ENCODE peak calls at places on chromosomes 2 and 18, in six cellular contexts. W is sigmoid colon; M is Peyer's patch; E is HCT116; L is cardiac muscle cell; R is CD8-positive, alpha-beta T cell. D is an unnamed sample. For H3K4me1 and H3K27me3, the result is how much of the 10 kb centered on the place peaks cover.

GRCh38 chr2:10330700-10331032 is 28.0 kb downstream of the HPCAL1 start:
- DNase-seq in W (no peak), E (no peak), M (no peak), L (no peak), R (no peak), D (no peak)

GRCh38 chr2:106030287-106031268 is 163.5 kb downstream of the UXS1 start:
- DNase-seq in W (peak), E (no peak), R (no peak), L (peak), M (peak), D (no peak)

GRCh38 chr18:2147424-2147823 is 423.9 kb downstream of the METTL4 start:
- DNase-seq in W (no peak), R (no peak), E (no peak), L (no peak), M (no peak), D (no peak)

GRCh38 chr2:53381271-53381670 is 386.3 kb upstream of the CHAC2 start:
- DNase-seq in W (no peak), L (peak), R (no peak), E (no peak), M (no peak), D (no peak)

GRCh38 chr2:238631491-238632180 is 204.9 kb downstream of the ASB1 start:
- DNase-seq in R (no peak), L (no peak), E (no peak), W (no peak), M (no peak), D (no peak)

GRCh38 chr2:183264890-183265535 is 140.8 kb downstream of the NUP35 start:
- DNase-seq in L (no peak), E (no peak), W (no peak), M (no peak), R (no peak), D (no peak)

GRCh38 chr2:66212749-66213148 is 222.2 kb upstream of the MEIS1 start:
- DNase-seq in M (no peak), L (no peak), R (no peak), E (no peak), W (no peak), D (no peak)

GRCh38 chr18:61551586-61551985 is 218.4 kb downstream of the CDH20 start:
- DNase-seq in M (no peak), L (peak), W (no peak), R (no peak), E (peak), D (peak)

GRCh38 chr2:46825958-46826897 is 89.4 kb downstream of the MCFD2 start:
- DNase-seq in M (no peak), E (no peak), W (no peak), R (no peak), L (no peak), D (no peak)

GRCh38 chr2:195500878-195501277 is 156.1 kb upstream of the SLC39A10 start:
- DNase-seq in M (no peak), L (no peak), W (no peak), E (no peak), R (no peak), D (no peak)

GRCh38 chr2:86695053-86695691 is 24.9 kb upstream of the RMND5A start:
- DNase-seq in W (no peak), M (peak), R (no peak), E (peak), L (no peak), D (no peak)

GRCh38 chr2:236209535-236209934 is 41.3 kb upstream of the GBX2 start:
- DNase-seq in M (no peak), L (no peak), W (no peak), R (no peak), E (peak), D (no peak)

GRCh38 chr18:51621103-51621969 is 423.9 kb upstream of the MEX3C start:
- DNase-seq in R (no peak), L (peak), M (no peak), W (no peak), E (peak), D (no peak)

GRCh38 chr18:74976331-74976909 is 232.5 kb downstream of the PTGR3 start:
- DNase-seq in R (no peak), M (no peak), E (no peak), W (no peak), L (no peak), D (no peak)

GRCh38 chr2:46801731-46802664 is 113.6 kb downstream of the MCFD2 start:
- DNase-seq in L (no peak), E (no peak), R (no peak), M (no peak), W (no peak), D (no peak)

GRCh38 chr2:53460347-53460746 is 307.3 kb upstream of the CHAC2 start:
- DNase-seq in W (no peak), L (no peak), E (no peak), M (no peak), R (no peak), D (no peak)

GRCh38 chr2:8578335-8579244 is 103.3 kb upstream of the ID2 start:
- DNase-seq in W (peak), E (no peak), R (no peak), L (no peak), M (no peak), D (no peak)

GRCh38 chr2:236744316-236745105 is 174.9 kb downstream of the ACKR3 start:
- DNase-seq in E (no peak), W (no peak), M (no peak), L (no peak), R (no peak), D (no peak)

GRCh38 chr2:95274291-95275150 is at the start of gene PROM2:
- DNase-seq in L (no peak), R (no peak), E (peak), W (peak), M (peak), D (no peak)

GRCh38 chr18:9520666-9521065 is 45.4 kb downstream of the RALBP1 start:
- DNase-seq in R (no peak), E (no peak), L (no peak), W (no peak), M (no peak), D (no peak)

GRCh38 chr2:237689569-237690131 is 62.3 kb downstream of the LRRFIP1 start:
- DNase-seq in W (peak), M (no peak), E (no peak), R (no peak), L (no peak), D (no peak)

GRCh38 chr2:74887445-74887951 is 53.6 kb downstream of the HK2 start:
- DNase-seq in W (no peak), L (no peak), M (no peak), R (no peak), E (no peak), D (no peak)

GRCh38 chr18:69490813-69491212 is 90.1 kb downstream of the DOK6 start:
- DNase-seq in E (no peak), R (no peak), L (no peak), W (no peak), M (no peak), D (no peak)

GRCh38 chr18:78805840-78806239 is 173.8 kb upstream of the SALL3 start:
- DNase-seq in E (no peak), L (no peak), M (no peak), W (no peak), R (no peak), D (no peak)

GRCh38 chr18:36284268-36284667 is 13.2 kb upstream of the FHOD3 start:
- DNase-seq in M (no peak), R (no peak), W (no peak), E (no peak), L (no peak), D (no peak)

GRCh38 chr18:54267688-54268087 is 1.6 kb upstream of the POLI start:
- DNase-seq in L (no peak), R (no peak), M (no peak), E (no peak), W (no peak), D (no peak)

GRCh38 chr2:219552382-219553167 is 8.7 kb downstream of the TMEM198 start:
- DNase-seq in W (peak), R (peak), E (peak), M (peak), L (peak), D (peak)

GRCh38 chr2:169362346-169363026 is at the start of gene LRP2:
- DNase-seq in W (no peak), E (no peak), M (peak), R (no peak), L (peak), D (peak)

GRCh38 chr2:207802650-207803049 is 32.9 kb upstream of the FZD5 start:
- DNase-seq in W (no peak), L (no peak), M (no peak), E (no peak), R (no peak), D (no peak)

GRCh38 chr2:113240150-113240914 is 38.4 kb downstream of the PAX8 start:
- DNase-seq in M (peak), L (no peak), E (peak), W (peak), R (no peak), D (no peak)

GRCh38 chr2:54512183-54512582 is 56.1 kb downstream of the SPTBN1 start:
- DNase-seq in E (no peak), M (no peak), L (no peak), W (no peak), R (no peak), D (no peak)

GRCh38 chr2:218839430-218839829 is 7.8 kb upstream of the PRKAG3 start:
- DNase-seq in W (peak), R (no peak), M (no peak), L (no peak), E (no peak), D (no peak)

GRCh38 chr2:126940331-126940730 is 41.6 kb downstream of the TEX51 start:
- DNase-seq in W (no peak), M (no peak), R (no peak), L (no peak), E (no peak), D (no peak)

GRCh38 chr2:28276076-28276618 is 116.5 kb upstream of the FOSL2 start:
- DNase-seq in R (no peak), W (no peak), M (no peak), L (no peak), E (peak), D (no peak)
- H3K4me1 ChIP-seq in R (under half), W (under half), M (under half), L (under half), E (half or more), D (under half)

GRCh38 chr2:60532421-60532820 is 21.0 kb downstream of the BCL11A start:
- DNase-seq in E (no peak), L (no peak), R (no peak), W (no peak), M (no peak), D (no peak)

GRCh38 chr2:60530228-60530627 is 23.2 kb downstream of the BCL11A start:
- DNase-seq in R (no peak), W (peak), M (peak), E (no peak), L (no peak), D (no peak)

GRCh38 chr2:60531638-60532216 is 21.7 kb downstream of the BCL11A start:
- DNase-seq in L (no peak), M (no peak), R (no peak), W (peak), E (no peak), D (no peak)

GRCh38 chr2:60529111-60529510 is 24.3 kb downstream of the BCL11A start:
- DNase-seq in W (no peak), M (no peak), E (no peak), R (no peak), L (no peak), D (no peak)

DNA sequence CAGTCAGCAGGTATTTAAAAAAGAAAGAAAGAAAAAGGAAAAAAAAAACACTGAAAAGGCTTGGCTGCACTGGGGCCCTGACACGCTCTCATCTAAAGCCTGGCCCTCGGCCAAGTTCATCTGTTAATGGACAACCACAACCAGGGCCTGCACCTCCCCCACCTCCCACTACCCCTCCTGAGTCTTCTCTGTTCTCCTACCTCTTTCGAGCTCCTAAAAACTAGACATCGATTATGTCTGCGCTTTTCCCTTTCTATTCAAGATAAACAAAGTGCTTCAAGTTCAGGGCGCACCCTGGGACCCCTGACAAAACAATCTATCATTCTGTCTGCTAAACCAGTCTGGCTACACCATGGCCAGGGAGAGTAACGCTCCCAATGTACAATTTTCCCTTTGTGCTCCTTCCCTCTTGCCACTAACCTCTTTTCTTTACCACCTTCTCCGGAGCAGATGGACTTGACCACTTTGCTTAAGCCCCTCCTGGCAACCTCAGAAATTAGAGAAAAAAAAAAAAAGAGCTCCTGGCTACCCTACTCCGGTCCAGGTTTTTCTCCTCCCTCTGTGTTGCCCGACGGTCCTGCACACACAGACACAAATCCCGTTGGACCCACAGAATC is 22.7 kb downstream of the BCL11A start:
- DNase-seq in R (no peak), L (peak), W (peak), E (no peak), M (peak), D (no peak)
- H3K27me3 ChIP-seq in R (under half), L (under half), W (under half), E (half or more), M (under half), D (under half)

GRCh38 chr18:27040796-27041195 is 144.3 kb downstream of the CHST9 start:
- DNase-seq in E (no peak), R (no peak), L (no peak), M (no peak), W (no peak), D (no peak)
- H3K4me3 ChIP-seq in E (no peak), R (no peak), L (no peak), M (no peak), W (no peak), D (no peak)

GRCh38 chr18:28149810-28150420 is 27.0 kb downstream of the CDH2 start:
- DNase-seq in R (no peak), L (no peak), M (no peak), W (no peak), E (no peak), D (no peak)

GRCh38 chr18:28152354-28152753 is 24.6 kb downstream of the CDH2 start:
- DNase-seq in R (no peak), M (no peak), L (no peak), W (no peak), E (no peak), D (no peak)

GRCh38 chr18:28153485-28154065 is 23.4 kb downstream of the CDH2 start:
- DNase-seq in W (no peak), E (no peak), M (no peak), R (no peak), L (peak), D (no peak)

GRCh38 chr18:28151434-28151833 is 25.5 kb downstream of the CDH2 start:
- DNase-seq in R (no peak), M (no peak), E (no peak), W (no peak), L (no peak), D (no peak)

DNA sequence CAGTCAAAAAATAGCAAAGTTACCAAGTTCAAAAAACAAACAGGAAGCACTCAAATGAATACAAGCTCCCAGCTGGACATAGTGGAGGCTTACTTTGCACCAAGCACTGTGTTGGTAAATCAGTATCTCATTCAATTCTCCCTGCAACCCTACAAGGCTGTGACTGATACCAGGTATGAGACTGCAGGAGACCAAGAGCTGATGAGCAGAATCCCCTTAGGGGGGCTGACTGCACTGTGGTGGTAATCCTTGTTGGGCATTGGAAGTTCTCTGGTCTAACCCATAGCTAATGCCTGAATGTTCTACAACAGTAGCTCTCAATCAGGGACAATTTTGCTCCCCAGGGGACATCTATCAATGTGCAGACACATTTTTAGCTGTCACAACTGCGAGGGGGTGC is 26.0 kb downstream of the CDH2 start:
- DNase-seq in L (no peak), M (no peak), E (no peak), W (no peak), R (no peak), D (no peak)
- H3K4me1 ChIP-seq in L (half or more), M (under half), E (under half), W (under half), R (under half), D (under half)

D was measured in CD4-positive, CD25-positive, alpha-beta regulatory T cell.